ENCODE peak calls at places on chromosome 22, in seven cellular contexts. P is kidney tubule cell; S is Right ventricle myocardium superior; A is stimulated activated effector memory CD8-positive, alpha-beta T cell treated with anti-CD3 and anti-CD28 coated beads, Interleukin-12 subunit alpha, Interleukin-12 subunit beta, amount 100 ng/mL, for 72 hours; F is HCT116; W is posterior cingulate gyrus; D is stimulated activated CD8-positive, alpha-beta memory T cell treated with anti-CD3 and anti-CD28 coated beads, Interleukin-4, amount 100 ng/mL, for 1 hour. U is an unnamed sample.

GRCh38 chr22:30228509-30229359 is 17.8 kb downstream of the LIF start:
- DNase-seq in S (no peak), A (no peak), F (no peak), P (peak), W (no peak), D (no peak), U (no peak)

GRCh38 chr22:37206118-37206840 is 6.0 kb downstream of the SSTR3 start:
- DNase-seq in P (no peak), W (no peak), S (no peak), F (no peak), D (no peak), A (no peak), U (no peak)

GRCh38 chr22:20064140-20064480 is 15.9 kb upstream of the DGCR8 start:
- DNase-seq in S (no peak), D (no peak), A (no peak), F (no peak), W (no peak), P (no peak), U (no peak)

GRCh38 chr22:36197065-36197440 is 4.6 kb downstream of the APOL4 start:
- DNase-seq in A (no peak), D (no peak), F (no peak), S (peak), W (no peak), P (no peak), U (peak)

GRCh38 chr22:25085930-25086901 is 113.4 kb upstream of the CRYBB3 start:
- DNase-seq in P (peak), A (no peak), S (peak), W (no peak), D (no peak), F (no peak), U (no peak)

GRCh38 chr22:22791438-22792181 is 96.0 kb upstream of the IGLL5 start:
- DNase-seq in P (no peak), W (no peak), D (no peak), F (no peak), S (no peak), A (no peak), U (no peak)

GRCh38 chr22:44438056-44438455 is 60.0 kb downstream of the RTL6 start:
- DNase-seq in S (no peak), F (no peak), A (no peak), W (peak), P (no peak), D (no peak), U (no peak)

GRCh38 chr22:25197335-25197734 is 2.3 kb upstream of the CRYBB3 start:
- DNase-seq in F (no peak), P (peak), W (no peak), S (no peak), A (no peak), D (no peak), U (no peak)

GRCh38 chr22:23790819-23791736 is 4.3 kb downstream of the SMARCB1 start:
- DNase-seq in W (no peak), D (no peak), P (no peak), S (peak), A (no peak), F (no peak), U (no peak)

GRCh38 chr22:38724926-38725571 is 19.3 kb downstream of the GTPBP1 start:
- DNase-seq in F (no peak), A (no peak), D (no peak), W (no peak), P (peak), S (no peak), U (no peak)

GRCh38 chr22:40054486-40054885 is 59.7 kb downstream of the FAM83F start:
- DNase-seq in S (no peak), D (no peak), F (no peak), W (no peak), A (no peak), P (no peak), U (no peak)

GRCh38 chr22:49966716-49967332 is 6.3 kb downstream of the PIM3 start:
- DNase-seq in P (no peak), A (peak), S (peak), D (no peak), F (no peak), W (peak), U (no peak)

GRCh38 chr22:40156001-40156516 is 21.7 kb upstream of the TNRC6B start:
- DNase-seq in S (no peak), F (peak), A (no peak), W (no peak), D (no peak), P (peak), U (peak)

GRCh38 chr22:48398181-48398905 is 1429.3 kb downstream of the BRD1 start:
- DNase-seq in W (no peak), P (no peak), D (no peak), A (no peak), S (no peak), F (no peak), U (no peak)

GRCh38 chr22:25183959-25184619 is 15.6 kb upstream of the CRYBB3 start:
- DNase-seq in W (no peak), P (peak), A (no peak), S (no peak), D (no peak), F (no peak), U (no peak)

GRCh38 chr22:35424761-35425160 is 24.8 kb downstream of the MCM5 start:
- DNase-seq in W (no peak), D (no peak), F (no peak), A (no peak), S (no peak), P (no peak), U (no peak)

GRCh38 chr22:39714321-39714720 is 143.8 kb downstream of the CACNA1I start:
- DNase-seq in D (no peak), P (no peak), S (no peak), F (no peak), W (no peak), A (no peak), U (no peak)

GRCh38 chr22:41847300-41847699 is 14.4 kb downstream of the SREBF2 start:
- DNase-seq in P (peak), D (no peak), A (no peak), S (no peak), W (no peak), F (no peak), U (no peak)

GRCh38 chr22:20887375-20887774 is 28.6 kb downstream of the SNAP29 start:
- DNase-seq in S (no peak), W (no peak), P (peak), F (no peak), D (no peak), A (no peak), U (no peak)

GRCh38 chr22:41682033-41682807 is 6.4 kb downstream of the SNU13 start:
- DNase-seq in D (peak), F (peak), A (peak), S (peak), P (peak), W (no peak), U (no peak)

GRCh38 chr22:49918911-49919881 is 762 bp downstream of the CRELD2 start:
- DNase-seq in F (no peak), P (no peak), D (no peak), A (no peak), S (no peak), W (no peak), U (no peak)

GRCh38 chr22:48406161-48406560 is 1421.5 kb downstream of the BRD1 start:
- DNase-seq in D (no peak), F (no peak), W (no peak), S (no peak), P (no peak), A (no peak), U (no peak)

GRCh38 chr22:24027389-24027980 is 16.4 kb downstream of the CABIN1 start:
- DNase-seq in P (peak), A (no peak), D (no peak), S (no peak), F (no peak), W (no peak), U (no peak)

GRCh38 chr22:23547818-23548500 is 32.1 kb downstream of the IGLL1 start:
- DNase-seq in W (peak), P (no peak), F (no peak), S (no peak), A (no peak), D (no peak), U (no peak)

GRCh38 chr22:50182176-50183081 is 3.3 kb upstream of the TRABD start:
- DNase-seq in P (no peak), A (no peak), S (peak), F (no peak), D (no peak), W (no peak), U (no peak)

GRCh38 chr22:35134637-35135036 is 68.7 kb downstream of the ISX start:
- DNase-seq in F (no peak), S (no peak), A (no peak), D (no peak), P (no peak), W (no peak), U (no peak)

GRCh38 chr22:45883811-45884170 is 93.2 kb downstream of the WNT7B start:
- DNase-seq in S (peak), F (no peak), W (no peak), D (no peak), P (no peak), A (no peak), U (no peak)

GRCh38 chr22:27019827-27020226 is 362.4 kb downstream of the MIAT start:
- DNase-seq in S (no peak), D (no peak), A (no peak), W (no peak), F (no peak), P (peak), U (peak)

GRCh38 chr22:44805663-44806062 is 53.3 kb downstream of the ARHGAP8 start:
- DNase-seq in P (no peak), W (no peak), A (no peak), D (no peak), F (no peak), S (no peak), U (no peak)

GRCh38 chr22:22884888-22885840 is 2.5 kb upstream of the IGLL5 start:
- DNase-seq in S (no peak), D (no peak), W (no peak), F (no peak), A (no peak), P (no peak), U (no peak)

GRCh38 chr22:41034741-41035140 is 57.7 kb upstream of the EP300 start:
- DNase-seq in P (no peak), A (no peak), D (no peak), W (no peak), F (no peak), S (no peak), U (no peak)